ENCODE peak calls at places on chromosomes 3 and 15, in four cellular contexts. P is fibroblast of lung, F is GM12865, B is Panc1. R is an unnamed sample.

GRCh38 chr15:75661041-75661778 is 13.5 kb downstream of the SNX33 start:
- DNase-seq in F (no peak), B (no peak), P (peak; percentile 96), R (peak; percentile 86)

GRCh38 chr3:52471371-52472238 is 16.2 kb downstream of the NISCH start:
- DNase-seq in B (no peak), F (peak; percentile 58), P (no peak), R (no peak)

GRCh38 chr3:169324454-169324789 is 339.1 kb downstream of the MECOM start:
- DNase-seq in P (no peak), F (no peak), B (no peak), R (no peak)

GRCh38 chr3:122793568-122794416 is at the start of gene HSPBAP1:
- DNase-seq in P (peak; percentile 92), F (peak; percentile 94), B (peak; percentile 72), R (peak; percentile 86)

GRCh38 chr3:141212101-141212500 is 19.5 kb upstream of the PXYLP1 start:
- DNase-seq in F (no peak), P (no peak), B (no peak), R (no peak)

GRCh38 chr3:29240887-29241286 is 40.0 kb upstream of the RBMS3 start:
- DNase-seq in P (no peak), B (no peak), F (no peak), R (no peak)

GRCh38 chr3:11212301-11212613 is 58.0 kb downstream of the HRH1 start:
- DNase-seq in F (no peak), B (no peak), P (peak; percentile 80), R (no peak)

GRCh38 chr15:101652098-101652782 is at the start of gene TM2D3:
- DNase-seq in P (peak; percentile 87), F (peak; percentile 97), B (peak; percentile 45), R (peak; percentile 71)

GRCh38 chr3:150238995-150239612 is 169.0 kb upstream of the TSC22D2 start:
- DNase-seq in B (no peak), P (no peak), F (no peak), R (no peak)

GRCh38 chr3:55549172-55549571 is 62.1 kb upstream of the WNT5A start:
- DNase-seq in B (no peak), F (no peak), P (no peak), R (no peak)

GRCh38 chr3:141366285-141367037 is 1.8 kb upstream of the ZBTB38 start:
- DNase-seq in F (no peak), P (peak; percentile 99), B (no peak), R (peak; percentile 93)

GRCh38 chr15:57728436-57728835 is 21.9 kb downstream of the POLR2M start:
- DNase-seq in B (no peak), F (no peak), P (no peak), R (no peak)

GRCh38 chr3:87191175-87191574 is 35.9 kb upstream of the CHMP2B start:
- DNase-seq in P (no peak), F (no peak), B (no peak), R (no peak)

GRCh38 chr3:37492977-37493471 is 318.6 kb upstream of the LRRFIP2 start:
- DNase-seq in B (no peak), P (no peak), F (no peak), R (no peak)

GRCh38 chr3:172512363-172512762 is 10.9 kb downstream of the TNFSF10 start:
- DNase-seq in P (peak; percentile 86), F (peak; percentile 72), B (no peak), R (no peak)

GRCh38 chr3:125140011-125140813 is 72.3 kb downstream of the SLC12A8 start:
- DNase-seq in B (no peak), F (no peak), P (peak; percentile 90), R (no peak)

GRCh38 chr3:177973241-177973840 is 562.9 kb upstream of the KCNMB2 start:
- DNase-seq in B (no peak), F (no peak), P (peak; percentile 70), R (no peak)

GRCh38 chr3:56187051-56187450 is 281.2 kb downstream of the ERC2 start:
- DNase-seq in F (no peak), B (no peak), P (no peak), R (no peak)

GRCh38 chr15:90563460-90563859 is 33.7 kb downstream of the CRTC3 start:
- DNase-seq in F (no peak), P (no peak), B (no peak), R (no peak)

DNA sequence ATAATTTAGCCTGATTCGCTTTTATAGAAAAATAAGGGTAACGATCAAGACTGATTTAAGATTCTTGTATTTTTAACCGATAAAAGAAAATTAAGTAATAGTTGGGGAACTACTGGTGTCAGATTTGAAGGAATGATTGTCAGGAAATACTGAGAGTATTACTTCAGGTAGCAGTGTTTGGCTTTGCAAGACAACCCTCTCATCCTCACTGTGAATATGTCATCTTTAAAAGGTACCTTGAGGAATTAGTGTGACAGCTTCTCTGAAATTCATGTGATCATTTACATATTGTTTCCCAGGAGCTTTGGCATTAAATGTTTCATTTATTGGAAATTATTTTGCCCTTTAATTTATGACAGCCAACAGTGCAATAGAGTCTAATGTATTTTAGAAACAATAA is 3.3 kb downstream of the CHL1 start:
- DNase-seq in B (no peak), F (no peak), P (no peak), R (no peak)
- H3K4me3 ChIP-seq in B (no peak overlapping the region), F (no peak overlapping the region), P (no peak overlapping the region), R (no peak overlapping the region)

DNA sequence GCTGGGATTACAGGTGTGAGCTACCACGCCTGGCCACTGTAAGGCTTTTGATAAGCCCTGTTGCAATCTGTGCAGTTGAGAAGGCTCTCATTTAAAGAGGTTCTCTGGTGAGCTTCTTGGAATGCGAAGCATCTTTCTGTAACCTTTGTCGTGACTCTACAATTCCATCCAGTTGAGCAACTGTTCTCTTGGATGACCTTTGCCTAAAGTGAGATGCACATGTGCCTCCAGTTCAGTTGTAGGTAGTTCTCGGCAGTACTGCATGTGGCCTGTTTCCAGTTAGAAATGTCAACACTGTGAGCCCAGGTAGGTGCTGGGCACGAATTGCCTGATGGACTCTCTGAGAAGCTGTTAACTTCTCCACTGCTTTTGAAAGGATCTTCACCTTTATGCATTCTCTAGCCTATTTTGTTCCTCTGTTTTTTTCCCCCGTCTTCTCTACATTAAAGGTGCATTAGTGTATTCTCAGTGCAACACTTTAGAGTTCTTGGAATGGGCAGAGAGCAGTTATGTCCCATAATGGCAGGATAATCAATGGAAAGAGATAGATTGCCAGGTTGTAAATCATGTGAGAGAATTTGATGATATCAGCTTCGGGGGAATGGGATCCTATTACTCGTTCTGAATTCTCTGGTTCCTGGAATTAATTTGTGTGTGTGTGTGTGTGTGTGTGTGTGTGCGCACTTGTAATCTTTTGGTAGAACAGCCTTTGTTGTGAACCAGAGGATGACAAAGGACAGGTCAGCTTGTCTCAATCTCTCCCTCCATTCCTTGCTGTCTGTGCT is 51.0 kb downstream of the PTPRG start:
- DNase-seq in B (no peak), F (no peak), P (peak; percentile 53), R (no peak)
- H3K4me3 ChIP-seq in B (no peak overlapping the region), F (no peak overlapping the region), P (no peak overlapping the region), R (no peak overlapping the region)

GRCh38 chr3:170442945-170443344 is 24.3 kb downstream of the CLDN11 start:
- DNase-seq in B (no peak), P (no peak), F (no peak), R (no peak)

GRCh38 chr3:170454468-170454867 is 35.8 kb downstream of the CLDN11 start:
- DNase-seq in F (no peak), B (no peak), P (no peak), R (no peak)

GRCh38 chr3:170448530-170449110 is 30.0 kb downstream of the CLDN11 start:
- DNase-seq in P (no peak), F (no peak), B (no peak), R (no peak)
- H3K4me3 ChIP-seq in P (no peak overlapping the region), F (no peak overlapping the region), B (no peak overlapping the region), R (peak overlapping the region; percentile 6)

DNA sequence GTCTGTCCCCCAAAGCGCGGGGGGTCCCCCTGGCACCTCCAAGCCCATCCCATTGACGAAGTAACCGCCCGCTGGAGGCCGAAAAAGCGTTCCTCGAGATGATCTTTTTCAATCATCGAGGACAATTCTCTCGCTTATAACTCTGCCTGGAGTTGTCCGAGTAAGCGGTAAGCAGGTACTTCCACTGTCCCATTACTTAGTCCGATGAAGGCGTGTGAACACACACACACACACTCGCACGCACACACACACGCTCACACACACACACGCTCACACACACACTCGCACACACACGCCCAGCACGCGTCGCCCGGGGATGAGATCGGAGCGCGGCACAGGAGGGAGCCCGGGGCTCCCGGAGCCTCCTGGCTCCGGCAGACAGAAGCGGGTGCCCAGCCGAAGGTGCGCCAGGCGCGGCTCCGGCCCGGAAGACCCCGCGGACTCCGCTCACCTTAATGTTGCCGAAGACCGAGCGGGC is 430 bp downstream of the SLCO2A1 start:
- DNase-seq in F (no peak), B (no peak), P (peak; percentile 40), R (no peak)
- H3K4me3 ChIP-seq in F (peak overlapping the region; percentile 20), B (peak overlapping the region; percentile 54), P (peak overlapping the region; percentile 43), R (peak overlapping the region; percentile 65)

GRCh38 chr15:48547305-48547704 is 98.2 kb downstream of the FBN1 start:
- DNase-seq in F (no peak), P (peak; percentile 85), B (no peak), R (peak; percentile 57)
- H3K4me3 ChIP-seq in F (no peak overlapping the region), P (no peak overlapping the region), B (no peak overlapping the region), R (no peak overlapping the region)

R was measured in astrocyte of the cerebellum.